ENCODE peak calls at places on chromosomes 12 and 14, in seven cellular contexts. One of them, this sample, is unnamed.

GRCh38 chr12:15532364-15532977 is 210.2 kb downstream of the PTPRO start:
- DNase-seq in astrocyte of the hippocampus: peak; percentile 74
- DNase-seq in cardiac fibroblast: peak; percentile 90
- DNase-seq in NCI-H1105: no peak
- DNase-seq in SIG-M5: no peak
- DNase-seq in kidney glomerular epithelial cell: peak; percentile 68
- DNase-seq in glutamatergic neuron: no peak
- DNase-seq in this sample: peak; percentile 56

GRCh38 chr12:58629376-58629775 is 290.9 kb downstream of the LRIG3 start:
- DNase-seq in astrocyte of the hippocampus: no peak
- DNase-seq in kidney glomerular epithelial cell: no peak
- DNase-seq in NCI-H1105: no peak
- DNase-seq in cardiac fibroblast: peak; percentile 27
- DNase-seq in glutamatergic neuron: no peak
- DNase-seq in SIG-M5: no peak
- DNase-seq in this sample: no peak

GRCh38 chr12:127516467-127516866 is 750.5 kb upstream of the TMEM132C start:
- DNase-seq in glutamatergic neuron: no peak
- DNase-seq in astrocyte of the hippocampus: peak; percentile 20
- DNase-seq in cardiac fibroblast: peak; percentile 58
- DNase-seq in kidney glomerular epithelial cell: no peak
- DNase-seq in SIG-M5: no peak
- DNase-seq in NCI-H1105: no peak
- DNase-seq in this sample: no peak

GRCh38 chr14:59664741-59665140 is 88.1 kb upstream of the CCDC175 start:
- DNase-seq in kidney glomerular epithelial cell: no peak
- DNase-seq in NCI-H1105: peak; percentile 88
- DNase-seq in glutamatergic neuron: no peak
- DNase-seq in SIG-M5: no peak
- DNase-seq in astrocyte of the hippocampus: no peak
- DNase-seq in cardiac fibroblast: no peak
- DNase-seq in this sample: no peak

GRCh38 chr12:542290-543113 is 82.8 kb downstream of the B4GALNT3 start:
- DNase-seq in glutamatergic neuron: peak; percentile 47
- DNase-seq in cardiac fibroblast: no peak
- DNase-seq in astrocyte of the hippocampus: no peak
- DNase-seq in NCI-H1105: no peak
- DNase-seq in SIG-M5: no peak
- DNase-seq in kidney glomerular epithelial cell: no peak
- DNase-seq in this sample: no peak

GRCh38 chr12:570237-570925 is 92.9 kb downstream of the NINJ2 start:
- DNase-seq in NCI-H1105: no peak
- DNase-seq in SIG-M5: no peak
- DNase-seq in glutamatergic neuron: peak; percentile 58
- DNase-seq in kidney glomerular epithelial cell: peak; percentile 61
- DNase-seq in cardiac fibroblast: peak; percentile 88
- DNase-seq in astrocyte of the hippocampus: peak; percentile 91
- DNase-seq in this sample: no peak

GRCh38 chr14:53655080-53655785 is 301.4 kb downstream of the BMP4 start:
- DNase-seq in cardiac fibroblast: no peak
- DNase-seq in NCI-H1105: no peak
- DNase-seq in astrocyte of the hippocampus: peak; percentile 32
- DNase-seq in SIG-M5: no peak
- DNase-seq in glutamatergic neuron: no peak
- DNase-seq in kidney glomerular epithelial cell: no peak
- DNase-seq in this sample: no peak

GRCh38 chr14:50085570-50086315 is 30.6 kb downstream of the VCPKMT start:
- DNase-seq in cardiac fibroblast: peak; percentile 79
- DNase-seq in glutamatergic neuron: no peak
- DNase-seq in astrocyte of the hippocampus: peak; percentile 77
- DNase-seq in kidney glomerular epithelial cell: peak; percentile 42
- DNase-seq in SIG-M5: no peak
- DNase-seq in NCI-H1105: no peak
- DNase-seq in this sample: no peak

GRCh38 chr14:87045956-87046355 is 947.0 kb downstream of the GALC start:
- DNase-seq in astrocyte of the hippocampus: no peak
- DNase-seq in glutamatergic neuron: no peak
- DNase-seq in cardiac fibroblast: no peak
- DNase-seq in SIG-M5: no peak
- DNase-seq in NCI-H1105: no peak
- DNase-seq in kidney glomerular epithelial cell: no peak
- DNase-seq in this sample: no peak

GRCh38 chr12:85441740-85442139 is 161.7 kb downstream of the ALX1 start:
- DNase-seq in cardiac fibroblast: peak; percentile 26
- DNase-seq in glutamatergic neuron: no peak
- DNase-seq in kidney glomerular epithelial cell: peak; percentile 2
- DNase-seq in SIG-M5: no peak
- DNase-seq in NCI-H1105: no peak
- DNase-seq in astrocyte of the hippocampus: peak; percentile 12
- DNase-seq in this sample: no peak

GRCh38 chr14:98633380-98633779 is 638.6 kb downstream of the BCL11B start:
- DNase-seq in glutamatergic neuron: no peak
- DNase-seq in cardiac fibroblast: no peak
- DNase-seq in kidney glomerular epithelial cell: no peak
- DNase-seq in SIG-M5: no peak
- DNase-seq in NCI-H1105: peak; percentile 93
- DNase-seq in astrocyte of the hippocampus: peak; percentile 11
- DNase-seq in this sample: no peak

GRCh38 chr14:88289214-88289613 is 33.9 kb downstream of the KCNK10 start:
- DNase-seq in astrocyte of the hippocampus: peak; percentile 7
- DNase-seq in kidney glomerular epithelial cell: no peak
- DNase-seq in cardiac fibroblast: no peak
- DNase-seq in SIG-M5: no peak
- DNase-seq in glutamatergic neuron: no peak
- DNase-seq in NCI-H1105: no peak
- DNase-seq in this sample: no peak

GRCh38 chr12:124523071-124523470 is 44.3 kb downstream of the NCOR2 start:
- DNase-seq in cardiac fibroblast: no peak
- DNase-seq in kidney glomerular epithelial cell: peak; percentile 29
- DNase-seq in SIG-M5: no peak
- DNase-seq in astrocyte of the hippocampus: peak; percentile 61
- DNase-seq in NCI-H1105: peak; percentile 97
- DNase-seq in glutamatergic neuron: no peak
- DNase-seq in this sample: no peak

This sample was measured in H1.